ENCODE peak calls at places on chromosomes 12 and 14, in five cellular contexts. A is neural crest cell, V is endothelial cell, P is skeletal muscle cell, W is HepG2. L is an unnamed sample.

GRCh38 chr14:80567905-80568512 is 356.7 kb upstream of the DIO2 start:
- DNase-seq in A (no peak), W (no peak), P (peak; percentile 2), V (no peak), L (no peak)

GRCh38 chr14:70086685-70087379 is 101.9 kb downstream of the SLC8A3 start:
- DNase-seq in A (peak; percentile 35), W (peak; percentile 14), P (peak; percentile 20), V (peak; percentile 28), L (peak; percentile 38)

GRCh38 chr12:45655186-45655585 is 74.3 kb upstream of the ARID2 start:
- DNase-seq in V (no peak), W (peak; percentile 15), P (no peak), A (no peak), L (peak; percentile 38)

GRCh38 chr12:9944404-9944803 is 12.2 kb upstream of the CLEC2A start:
- DNase-seq in V (no peak), W (no peak), A (no peak), P (no peak), L (no peak)

GRCh38 chr12:75207338-75208083 is 2.1 kb downstream of the KCNC2 start:
- DNase-seq in W (no peak), A (no peak), P (no peak), V (no peak), L (no peak)

GRCh38 chr12:5428332-5429221 is 3.3 kb upstream of the NTF3 start:
- DNase-seq in P (no peak), W (no peak), A (no peak), V (peak; percentile 41), L (peak; percentile 65)

GRCh38 chr12:52052471-52053186 is 1.4 kb downstream of the NR4A1 start:
- DNase-seq in A (no peak), V (no peak), W (no peak), P (no peak), L (peak; percentile 26)

GRCh38 chr14:104609666-104610065 is 5.1 kb upstream of the TMEM179 start:
- DNase-seq in W (no peak), A (no peak), V (no peak), P (no peak), L (no peak)

GRCh38 chr12:57606399-57606798 is 1.8 kb downstream of the DTX3 start:
- DNase-seq in A (no peak), W (no peak), V (no peak), P (no peak), L (no peak)

GRCh38 chr12:10847701-10848100 is 1.6 kb downstream of the PRR4 start:
- DNase-seq in A (no peak), W (no peak), V (no peak), P (peak; percentile 4), L (no peak)

GRCh38 chr12:103800252-103800771 is 40.7 kb downstream of the NT5DC3 start:
- DNase-seq in W (peak; percentile 47), A (no peak), V (no peak), P (peak; percentile 54), L (peak; percentile 87)

GRCh38 chr12:112977641-112978040 is 678 bp upstream of the OAS2 start:
- DNase-seq in W (no peak), V (no peak), P (no peak), A (no peak), L (no peak)

GRCh38 chr12:63844391-63845341 is at the start of gene SRGAP1:
- DNase-seq in P (peak; percentile 41), V (no peak), W (peak; percentile 44), A (peak; percentile 48), L (peak; percentile 69)

GRCh38 chr14:58560208-58560607 is 77.6 kb upstream of the DACT1 start:
- DNase-seq in V (no peak), W (no peak), A (no peak), P (peak; percentile 42), L (no peak)

GRCh38 chr14:99615497-99616245 is 11.7 kb upstream of the CCDC85C start:
- DNase-seq in V (no peak), P (no peak), W (no peak), A (no peak), L (no peak)

GRCh38 chr14:103910984-103911383 is 17.3 kb upstream of the TDRD9 start:
- DNase-seq in V (no peak), A (no peak), W (no peak), P (no peak), L (no peak)

GRCh38 chr14:91173221-91173670 is 59.4 kb downstream of the DGLUCY start:
- DNase-seq in W (peak; percentile 62), V (peak; percentile 81), A (peak; percentile 79), P (peak; percentile 33), L (peak; percentile 61)

L was measured in NCI-H146.